ENCODE peak calls at places on chromosomes 7 and 10, in five cellular contexts. N is A673, Q is upper lobe of right lung, M is psoas muscle, E is fibroblast of lung. P is an unnamed sample.

GRCh38 chr10:43105119-43105792 is 28.4 kb downstream of the RET start:
- DNase-seq in N (peak), Q (peak), M (peak), E (peak), P (peak)

GRCh38 chr7:80584778-80585177 is 53.7 kb upstream of the CD36 start:
- DNase-seq in N (no peak), Q (no peak), M (no peak), E (peak), P (peak)

GRCh38 chr7:137628211-137628610 is 218.6 kb downstream of the DGKI start:
- DNase-seq in N (no peak), Q (no peak), M (no peak), E (no peak), P (no peak)

GRCh38 chr7:124945680-124946079 is 16.1 kb upstream of the POT1 start:
- DNase-seq in N (no peak), Q (no peak), M (no peak), E (no peak), P (no peak)

GRCh38 chr7:101128040-101128834 is 1.3 kb downstream of the SERPINE1 start:
- DNase-seq in N (no peak), Q (no peak), M (no peak), E (no peak), P (no peak)

GRCh38 chr7:151990567-151990966 is 34.3 kb downstream of the GALNTL5 start:
- DNase-seq in N (no peak), Q (no peak), M (no peak), E (no peak), P (no peak)

GRCh38 chr7:518630-519428 is 817 bp downstream of the PDGFA start:
- DNase-seq in N (peak), Q (peak), M (peak), E (peak), P (no peak)

GRCh38 chr10:116097239-116097751 is 175.7 kb downstream of the GFRA1 start:
- DNase-seq in N (no peak), Q (no peak), M (no peak), E (no peak), P (no peak)

GRCh38 chr7:111998326-111998725 is 207.9 kb downstream of the DOCK4 start:
- DNase-seq in N (no peak), Q (no peak), M (no peak), E (peak), P (no peak)

GRCh38 chr7:111697771-111698170 is 135.5 kb upstream of the IMMP2L start:
- DNase-seq in N (no peak), Q (no peak), M (no peak), E (no peak), P (no peak)

GRCh38 chr7:116164552-116164951 is 45.8 kb upstream of the TES start:
- DNase-seq in N (no peak), Q (no peak), M (no peak), E (peak), P (no peak)

GRCh38 chr10:131002031-131002861 is 309.3 kb downstream of the TCERG1L start:
- DNase-seq in N (peak), Q (no peak), M (no peak), E (no peak), P (no peak)

GRCh38 chr7:99997545-99998137 is 17.8 kb upstream of the ZKSCAN1 start:
- DNase-seq in N (peak), Q (peak), M (peak), E (peak), P (no peak)
- TF ChIP-seq CTCF in N (peak), Q (peak), M (peak), E (peak), P (no peak)

DNA sequence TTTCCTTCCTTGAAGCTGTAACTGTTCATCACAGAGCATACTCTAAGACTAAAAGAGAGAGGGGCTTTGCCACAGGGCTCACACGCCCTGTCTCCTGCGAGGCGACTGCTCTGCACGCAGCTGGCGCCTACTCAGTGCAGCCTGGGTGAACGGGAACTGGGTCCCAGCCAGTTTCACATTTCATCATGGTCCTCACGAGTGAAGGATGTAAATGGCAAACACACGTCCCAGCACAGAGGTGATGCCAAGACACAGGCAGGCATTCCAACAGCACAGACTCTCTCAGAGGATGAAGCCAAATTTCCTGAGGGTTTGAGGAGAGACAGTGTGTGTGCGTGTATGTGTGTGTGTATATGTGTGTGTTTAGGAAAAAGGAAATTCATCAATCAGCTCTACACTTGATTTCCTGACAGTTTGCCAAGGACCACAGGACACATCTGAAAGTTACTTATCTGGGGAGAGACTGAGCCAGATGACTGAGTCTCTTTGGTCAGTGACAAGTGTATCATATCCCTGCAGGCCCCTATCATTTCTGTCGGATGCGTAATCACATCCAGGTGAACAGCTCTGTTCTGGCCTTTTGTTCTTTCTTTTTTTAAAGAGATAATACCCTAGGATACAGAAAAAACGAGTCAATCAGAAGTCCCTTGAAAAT is 53.8 kb downstream of the CHST15 start:
- DNase-seq in N (no peak), Q (no peak), M (no peak), E (no peak), P (no peak)
- H3K27ac ChIP-seq in N (no peak), Q (no peak), M (no peak), E (no peak), P (no peak)

DNA sequence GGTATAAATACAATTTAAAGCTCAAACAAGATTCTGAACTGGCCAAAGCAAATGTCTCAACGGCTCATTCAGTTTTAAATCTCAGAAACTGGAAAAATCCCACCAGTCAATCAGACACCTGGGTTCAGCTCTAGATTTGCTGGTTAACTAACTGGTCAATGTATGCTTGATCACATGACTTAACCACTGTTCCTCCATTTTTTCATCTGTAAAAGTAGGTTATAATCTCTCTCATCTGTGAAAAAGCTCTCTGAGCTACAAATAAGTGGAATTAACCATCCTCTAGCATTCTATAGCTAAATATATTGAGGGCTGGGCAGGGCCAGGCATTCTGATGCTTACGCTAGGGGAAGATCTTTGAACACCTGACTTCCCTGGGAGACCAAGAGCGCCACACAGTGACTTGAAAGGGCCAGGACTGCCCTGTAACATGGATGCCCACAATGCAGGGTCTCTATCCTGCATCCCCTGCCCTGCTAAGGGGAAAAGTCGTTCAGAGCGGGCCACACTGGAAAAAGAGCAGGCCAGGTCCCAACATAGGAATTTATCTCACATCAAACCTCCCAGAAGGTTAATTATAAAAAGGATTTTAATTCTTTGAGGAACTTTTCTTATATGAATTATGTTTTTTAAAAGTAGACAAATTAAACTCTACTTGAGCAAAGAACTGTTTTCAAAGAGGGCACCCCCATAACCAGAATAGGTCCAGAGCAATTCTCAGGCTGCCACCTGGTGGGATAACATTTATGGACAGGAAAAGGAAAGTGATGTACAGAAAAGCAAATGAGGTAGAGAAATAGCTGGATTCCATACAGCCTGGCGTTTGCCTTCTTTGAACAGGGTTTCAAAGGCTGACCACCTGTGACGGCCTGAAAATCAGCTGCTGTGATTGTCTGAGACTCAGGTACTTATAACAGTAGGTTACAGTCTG is 1.8 kb downstream of the RP9 start:
- DNase-seq in N (peak), Q (no peak), M (peak), E (peak), P (peak)
- TF ChIP-seq CTCF in N (peak), Q (peak), M (peak), E (peak), P (peak)

GRCh38 chr10:87661861-87662785 is 2.4 kb downstream of the PAPSS2 start:
- DNase-seq in N (peak), Q (no peak), M (no peak), E (no peak), P (no peak)
- H3K27ac ChIP-seq in N (peak), Q (no peak), M (no peak), E (no peak), P (no peak)

GRCh38 chr10:11639861-11640764 is 28.7 kb upstream of the USP6NL start:
- DNase-seq in N (no peak), Q (no peak), M (no peak), E (peak), P (no peak)
- TF ChIP-seq CTCF in N (no peak), Q (no peak), M (no peak), E (no peak), P (no peak)